ENCODE peak calls at places on chromosomes 2 and 18, in seven cellular contexts. R, L, H, M, X, J and F are unnamed samples.

GRCh38 chr2:174577967-174578589 is 19.5 kb downstream of the WIPF1 start:
- DNase-seq in R (no peak), L (no peak), H (peak), M (no peak), X (no peak), J (peak), F (peak)

GRCh38 chr2:98465456-98466201 is 21.0 kb downstream of the INPP4A start:
- DNase-seq in R (peak), L (peak), H (peak), M (peak), X (peak), J (no peak), F (peak)

GRCh38 chr2:227301523-227301922 is 23.5 kb upstream of the MFF start:
- DNase-seq in R (no peak), L (no peak), H (no peak), M (no peak), X (no peak), J (no peak), F (no peak)

GRCh38 chr2:196610796-196611195 is 28.7 kb upstream of the CCDC150 start:
- DNase-seq in R (no peak), L (no peak), H (no peak), M (no peak), X (no peak), J (no peak), F (no peak)

GRCh38 chr18:58364867-58365533 is 263.9 kb downstream of the ALPK2 start:
- DNase-seq in R (no peak), L (no peak), H (peak), M (no peak), X (no peak), J (no peak), F (peak)

GRCh38 chr2:171136024-171136423 is 24.7 kb downstream of the TLK1 start:
- DNase-seq in R (no peak), L (no peak), H (no peak), M (no peak), X (no peak), J (no peak), F (no peak)

GRCh38 chr2:189466656-189467055 is 25.4 kb downstream of the WDR75 start:
- DNase-seq in R (no peak), L (no peak), H (peak), M (no peak), X (no peak), J (peak), F (peak)

GRCh38 chr2:180848393-180848792 is 132.0 kb upstream of the UBE2E3 start:
- DNase-seq in R (no peak), L (no peak), H (no peak), M (no peak), X (no peak), J (no peak), F (no peak)

GRCh38 chr2:39123436-39123999 is 2.7 kb upstream of the SOS1 start:
- DNase-seq in R (no peak), L (no peak), H (no peak), M (no peak), X (no peak), J (no peak), F (no peak)

GRCh38 chr2:236932711-236933300 is 152.9 kb upstream of the COPS8 start:
- DNase-seq in R (no peak), L (no peak), H (no peak), M (no peak), X (no peak), J (no peak), F (no peak)

GRCh38 chr2:149490296-149490695 is 97.3 kb downstream of the MMADHC start:
- DNase-seq in R (no peak), L (no peak), H (peak), M (no peak), X (no peak), J (no peak), F (peak)

GRCh38 chr2:230893881-230894781 is 29.4 kb downstream of the ITM2C start:
- DNase-seq in R (no peak), L (peak), H (no peak), M (peak), X (no peak), J (peak), F (no peak)

GRCh38 chr2:37790462-37790861 is 119.0 kb upstream of the CDC42EP3 start:
- DNase-seq in R (no peak), L (no peak), H (no peak), M (no peak), X (no peak), J (no peak), F (no peak)

GRCh38 chr18:50947899-50948298 is 19.9 kb upstream of the ELAC1 start:
- DNase-seq in R (no peak), L (no peak), H (no peak), M (no peak), X (no peak), J (no peak), F (peak)

GRCh38 chr2:56077352-56077915 is 106.4 kb upstream of the CCDC85A start:
- DNase-seq in R (no peak), L (no peak), H (peak), M (no peak), X (no peak), J (peak), F (peak)

GRCh38 chr2:45176399-45176798 is 167.1 kb upstream of the SIX2 start:
- DNase-seq in R (no peak), L (no peak), H (no peak), M (no peak), X (no peak), J (no peak), F (no peak)

GRCh38 chr18:9914584-9915290 is 921 bp downstream of the VAPA start:
- DNase-seq in R (peak), L (peak), H (peak), M (peak), X (peak), J (peak), F (peak)

GRCh38 chr2:46978696-46979095 is 63.1 kb upstream of the MCFD2 start:
- DNase-seq in R (no peak), L (no peak), H (no peak), M (no peak), X (no peak), J (no peak), F (no peak)

GRCh38 chr2:19623488-19623887 is 265.1 kb upstream of the OSR1 start:
- DNase-seq in R (no peak), L (no peak), H (peak), M (no peak), X (no peak), J (no peak), F (peak)

GRCh38 chr2:230794472-230794871 is 70.3 kb upstream of the ITM2C start:
- DNase-seq in R (no peak), L (no peak), H (no peak), M (no peak), X (no peak), J (no peak), F (no peak)

GRCh38 chr2:213219816-213220215 is 64.4 kb upstream of the SPAG16 start:
- DNase-seq in R (no peak), L (no peak), H (no peak), M (no peak), X (no peak), J (no peak), F (peak)

GRCh38 chr2:143068094-143068890 is 60.9 kb upstream of the ARHGAP15 start:
- DNase-seq in R (no peak), L (no peak), H (no peak), M (no peak), X (no peak), J (no peak), F (no peak)

GRCh38 chr2:27717070-27717453 is 53.4 kb downstream of the SLC4A1AP start:
- DNase-seq in R (no peak), L (no peak), H (peak), M (no peak), X (peak), J (no peak), F (no peak)

GRCh38 chr2:59892398-59892797 is 661.1 kb downstream of the BCL11A start:
- DNase-seq in R (no peak), L (no peak), H (no peak), M (no peak), X (no peak), J (no peak), F (no peak)

GRCh38 chr2:71327916-71328315 is 3.7 kb upstream of the ZNF638 start:
- DNase-seq in R (no peak), L (no peak), H (no peak), M (no peak), X (no peak), J (no peak), F (no peak)
- H3K4me3 ChIP-seq in R (no peak), L (no peak), H (no peak), M (no peak), X (no peak), J (no peak), F (no peak)

DNA sequence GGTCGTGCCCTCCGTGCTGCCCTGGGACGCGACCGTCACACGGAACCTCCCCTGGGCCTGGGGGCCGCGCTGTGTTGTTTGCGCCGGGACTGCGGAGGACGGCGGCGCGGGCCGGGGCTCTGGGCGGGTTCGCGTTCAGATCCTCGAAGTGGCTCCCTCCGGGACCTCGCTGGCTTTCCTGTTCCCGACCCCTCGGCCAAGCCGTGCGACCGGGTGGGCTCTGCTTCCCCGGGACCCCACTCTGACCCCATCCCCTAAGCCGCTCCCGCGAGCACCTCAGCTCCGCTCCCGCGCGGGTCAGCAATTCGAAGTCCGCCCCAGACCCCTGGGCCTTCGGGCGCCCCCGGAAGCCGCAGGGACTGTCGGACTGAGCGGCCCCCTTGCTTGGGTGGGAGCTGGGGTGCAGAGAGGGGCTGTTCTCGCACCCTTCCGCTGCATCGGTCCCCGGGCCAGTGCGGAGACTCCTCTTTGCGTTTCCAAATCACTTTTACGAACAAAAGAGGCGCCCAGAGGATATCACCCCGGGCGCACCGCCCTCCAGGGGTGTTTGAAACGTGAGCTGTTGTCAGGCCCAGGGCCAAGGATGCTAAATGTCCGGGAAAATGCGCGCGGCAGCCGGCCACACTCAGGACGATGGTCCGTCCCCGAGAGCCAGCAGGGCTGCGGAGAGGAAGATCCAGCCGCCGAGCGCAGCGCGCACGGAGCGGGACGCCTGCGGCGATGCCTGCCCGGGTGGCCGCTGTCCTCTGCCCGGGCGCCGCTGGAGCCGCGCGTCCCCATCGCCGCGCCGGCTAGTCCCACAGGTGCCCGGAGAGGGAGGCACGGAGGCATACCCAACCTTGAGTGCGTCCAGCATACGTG is 73.5 kb downstream of the ZCCHC2 start:
- DNase-seq in R (no peak), L (no peak), H (peak), M (no peak), X (no peak), J (peak), F (peak)
- H3K4me3 ChIP-seq in R (no peak), L (peak), H (peak), M (peak), X (peak), J (peak), F (peak)

GRCh38 chr2:218009191-218010114 is 6.7 kb upstream of the TNS1 start:
- DNase-seq in R (no peak), L (no peak), H (no peak), M (no peak), X (no peak), J (peak), F (no peak)
- H3K4me3 ChIP-seq in R (no peak), L (peak), H (peak), M (peak), X (peak), J (peak), F (peak)

DNA sequence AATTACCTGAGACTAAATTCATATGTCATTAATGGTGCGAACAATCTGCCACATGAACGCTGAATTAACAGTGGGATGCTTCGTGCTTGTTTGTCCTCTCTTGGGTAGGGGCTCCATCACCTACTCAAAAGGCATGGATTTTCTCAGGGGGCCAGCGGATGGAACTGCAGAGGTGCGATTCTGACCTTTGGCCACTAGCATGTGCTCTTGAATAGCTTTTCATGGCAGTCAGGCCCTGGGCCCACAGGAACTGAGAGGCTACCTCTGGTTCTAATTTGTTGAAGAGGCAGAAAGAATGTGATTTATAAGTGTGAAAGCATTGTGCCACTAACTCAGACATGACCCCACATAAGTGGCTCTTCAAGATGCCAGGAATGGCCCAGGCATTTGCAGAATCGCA is 283.2 kb downstream of the INSIG2 start:
- DNase-seq in R (no peak), L (no peak), H (peak), M (no peak), X (no peak), J (peak), F (peak)
- H3K4me3 ChIP-seq in R (no peak), L (no peak), H (no peak), M (no peak), X (no peak), J (no peak), F (no peak)